ENCODE peak calls at places on chromosome 11, in four cellular contexts. W is colonic mucosa, B is pancreas, D is sigmoid colon. G is an unnamed sample.

GRCh38 chr11:114264381-114264780 is 31.8 kb upstream of the NNMT start:
- DNase-seq in W (no peak), B (no peak), D (no peak), G (no peak)

GRCh38 chr11:94815705-94816344 is 47.7 kb downstream of the AMOTL1 start:
- DNase-seq in W (no peak), B (no peak), D (no peak), G (peak)

GRCh38 chr11:129593098-129593497 is 217.4 kb downstream of the BARX2 start:
- DNase-seq in W (no peak), B (no peak), D (no peak), G (peak)

GRCh38 chr11:91081440-91082088 is 858.7 kb upstream of the CHORDC1 start:
- DNase-seq in W (no peak), B (no peak), D (peak), G (peak)

GRCh38 chr11:13073119-13073981 is 64.2 kb downstream of the RASSF10 start:
- DNase-seq in W (no peak), B (no peak), D (no peak), G (no peak)

GRCh38 chr11:46006418-46007070 is 84.1 kb downstream of the LARGE2 start:
- DNase-seq in W (peak), B (no peak), D (no peak), G (no peak)

GRCh38 chr11:111395081-111395480 is 16.0 kb upstream of the POU2AF1 start:
- DNase-seq in W (no peak), B (no peak), D (no peak), G (peak)

GRCh38 chr11:75239551-75240290 is 853 bp upstream of the TPBGL start:
- DNase-seq in W (no peak), B (peak), D (no peak), G (peak)

GRCh38 chr11:3914807-3915206 is 59.3 kb downstream of the STIM1 start:
- DNase-seq in W (no peak), B (no peak), D (no peak), G (no peak)

GRCh38 chr11:37544491-37544890 is 946.5 kb upstream of the RAG2 start:
- DNase-seq in W (no peak), B (no peak), D (no peak), G (no peak)

GRCh38 chr11:131099746-131100145 is 183.5 kb upstream of the SNX19 start:
- DNase-seq in W (no peak), B (no peak), D (no peak), G (no peak)

GRCh38 chr11:73779084-73779902 is 8.4 kb upstream of the MRPL48 start:
- DNase-seq in W (peak), B (peak), D (peak), G (peak)

GRCh38 chr11:32830413-32830738 is 649 bp downstream of the PRRG4 start:
- DNase-seq in W (peak), B (no peak), D (no peak), G (no peak)

GRCh38 chr11:42043312-42043711 is 583.9 kb upstream of the LRRC4C start:
- DNase-seq in W (no peak), B (no peak), D (no peak), G (no peak)

GRCh38 chr11:10908215-10908990 is 50.5 kb upstream of the ZBED5 start:
- DNase-seq in W (no peak), B (no peak), D (no peak), G (no peak)

GRCh38 chr11:48001438-48002021 is 21.2 kb downstream of the PTPRJ start:
- DNase-seq in W (no peak), B (no peak), D (no peak), G (no peak)

GRCh38 chr11:109421981-109422590 is at the start of gene C11orf87:
- DNase-seq in W (no peak), B (peak), D (no peak), G (peak)

GRCh38 chr11:128757886-128758612 is 64.2 kb downstream of the FLI1 start:
- DNase-seq in W (no peak), B (no peak), D (no peak), G (no peak)

GRCh38 chr11:85955531-85955930 is 100.3 kb downstream of the CCDC83 start:
- DNase-seq in W (no peak), B (no peak), D (no peak), G (no peak)

GRCh38 chr11:61974766-61975631 is 7.6 kb upstream of the FTH1 start:
- DNase-seq in W (peak), B (peak), D (no peak), G (peak)

GRCh38 chr11:67486481-67487195 is 3.8 kb downstream of the AIP start:
- DNase-seq in W (no peak), B (no peak), D (no peak), G (no peak)

GRCh38 chr11:65206901-65207300 is 25.2 kb downstream of the CAPN1 start:
- DNase-seq in W (no peak), B (no peak), D (no peak), G (no peak)

GRCh38 chr11:59787816-59788215 is 22.8 kb downstream of the MRPL16 start:
- DNase-seq in W (no peak), B (no peak), D (no peak), G (no peak)

GRCh38 chr11:99015634-99016454 is 4.9 kb upstream of the CNTN5 start:
- DNase-seq in W (no peak), B (no peak), D (no peak), G (no peak)

GRCh38 chr11:62918531-62918930 is 2.6 kb downstream of the CHRM1 start:
- DNase-seq in W (no peak), B (no peak), D (no peak), G (no peak)

GRCh38 chr11:9525116-9525515 is 48.4 kb upstream of the WEE1 start:
- DNase-seq in W (no peak), B (no peak), D (no peak), G (no peak)

GRCh38 chr11:62547691-62548281 is 1.2 kb upstream of the AHNAK start:
- DNase-seq in W (peak), B (no peak), D (peak), G (no peak)

GRCh38 chr11:107744736-107745135 is 32.9 kb upstream of the SLN start:
- DNase-seq in W (no peak), B (no peak), D (no peak), G (no peak)

GRCh38 chr11:59706518-59707285 is 6.9 kb downstream of the OR10V1 start:
- DNase-seq in W (peak), B (no peak), D (no peak), G (no peak)

GRCh38 chr11:68938816-68939582 is 35.3 kb downstream of the IGHMBP2 start:
- DNase-seq in W (no peak), B (no peak), D (no peak), G (no peak)

GRCh38 chr11:73577496-73577917 is 20.4 kb downstream of the FAM168A start:
- DNase-seq in W (no peak), B (no peak), D (no peak), G (no peak)

GRCh38 chr11:33366918-33367317 is 109.7 kb downstream of the HIPK3 start:
- DNase-seq in W (no peak), B (no peak), D (no peak), G (no peak)

GRCh38 chr11:6431861-6432260 is 8.9 kb downstream of the HPX start:
- DNase-seq in W (no peak), B (no peak), D (no peak), G (no peak)

GRCh38 chr11:74755395-74755995 is 6.8 kb downstream of the RNF169 start:
- DNase-seq in W (no peak), B (no peak), D (no peak), G (peak)

GRCh38 chr11:65417702-65418430 is 4.7 kb upstream of the NEAT1 start:
- DNase-seq in W (no peak), B (peak), D (peak), G (no peak)

GRCh38 chr11:47003180-47003877 is 66.8 kb downstream of the CSTPP1 start:
- DNase-seq in W (no peak), B (no peak), D (no peak), G (no peak)

DNA sequence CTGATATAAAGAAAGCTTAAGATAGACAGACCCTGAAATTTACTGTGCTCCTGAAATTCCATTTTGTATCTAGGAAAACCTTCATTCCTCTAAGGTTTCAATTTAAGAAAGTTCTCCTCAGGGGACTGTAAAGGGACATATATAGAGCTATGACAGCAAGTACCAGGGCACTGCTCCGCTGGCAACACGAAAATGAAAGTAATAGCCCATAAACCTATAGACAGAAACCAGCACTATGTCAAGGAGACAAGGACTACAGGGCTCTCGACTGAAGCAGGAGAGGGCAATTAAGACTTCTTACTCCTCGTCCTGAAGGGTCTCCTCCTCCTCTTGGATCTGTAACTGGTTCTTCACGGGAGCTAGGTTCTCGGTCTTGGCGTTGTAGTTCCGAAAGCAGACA is 6.9 kb downstream of the FEZ1 start:
- DNase-seq in W (no peak), B (no peak), D (no peak), G (no peak)
- H3K27ac ChIP-seq in W (no peak), B (no peak), D (no peak), G (no peak)

GRCh38 chr11:11989774-11990744 is 18.4 kb downstream of the DKK3 start:
- DNase-seq in W (no peak), B (no peak), D (peak), G (peak)

GRCh38 chr11:11985954-11986949 is 22.2 kb downstream of the DKK3 start:
- DNase-seq in W (no peak), B (no peak), D (peak), G (peak)

GRCh38 chr11:11988099-11988651 is 20.3 kb downstream of the DKK3 start:
- DNase-seq in W (no peak), B (no peak), D (peak), G (peak)

GRCh38 chr11:11987503-11988022 is 20.9 kb downstream of the DKK3 start:
- DNase-seq in W (no peak), B (no peak), D (no peak), G (peak)

GRCh38 chr11:11988862-11989261 is 19.6 kb downstream of the DKK3 start:
- DNase-seq in W (no peak), B (no peak), D (no peak), G (peak)
- TF ChIP-seq CTCF in W (no peak), B (no peak), D (no peak), G (peak)

GRCh38 chr11:112881461-112881860 is 79.8 kb upstream of the NCAM1 start:
- DNase-seq in W (peak), B (peak), D (peak), G (peak)

GRCh38 chr11:112880454-112880853 is 80.8 kb upstream of the NCAM1 start:
- DNase-seq in W (no peak), B (no peak), D (no peak), G (no peak)

GRCh38 chr11:112884012-112884767 is 77.0 kb upstream of the NCAM1 start:
- DNase-seq in W (no peak), B (no peak), D (no peak), G (no peak)

GRCh38 chr11:112885744-112886706 is 75.2 kb upstream of the NCAM1 start:
- DNase-seq in W (no peak), B (no peak), D (no peak), G (no peak)

GRCh38 chr11:112882494-112883381 is 78.5 kb upstream of the NCAM1 start:
- DNase-seq in W (no peak), B (no peak), D (no peak), G (no peak)
- H3K27ac ChIP-seq in W (no peak), B (no peak), D (no peak), G (no peak)

GRCh38 chr11:126874831-126875230 is 125.7 kb downstream of the KIRREL3 start:
- DNase-seq in W (no peak), B (no peak), D (no peak), G (peak)
- TF ChIP-seq CTCF in W (no peak), B (no peak), D (no peak), G (peak)

GRCh38 chr11:96189351-96189750 is 153.6 kb downstream of the MAML2 start:
- DNase-seq in W (no peak), B (no peak), D (no peak), G (no peak)

GRCh38 chr11:96186806-96187205 is 156.2 kb downstream of the MAML2 start:
- DNase-seq in W (no peak), B (no peak), D (no peak), G (no peak)

GRCh38 chr11:96191752-96192151 is 151.2 kb downstream of the MAML2 start:
- DNase-seq in W (no peak), B (no peak), D (no peak), G (no peak)

GRCh38 chr11:96187779-96188624 is 155.0 kb downstream of the MAML2 start:
- DNase-seq in W (no peak), B (no peak), D (no peak), G (no peak)

GRCh38 chr11:96188625-96189006 is 154.4 kb downstream of the MAML2 start:
- DNase-seq in W (no peak), B (no peak), D (no peak), G (no peak)
- H3K27ac ChIP-seq in W (peak), B (no peak), D (peak), G (no peak)

GRCh38 chr11:29127456-29127855 is 889.4 kb downstream of the KCNA4 start:
- DNase-seq in W (no peak), B (no peak), D (no peak), G (no peak)

GRCh38 chr11:29125621-29126020 is 891.2 kb downstream of the KCNA4 start:
- DNase-seq in W (no peak), B (no peak), D (no peak), G (no peak)

GRCh38 chr11:29124436-29124835 is 892.4 kb downstream of the KCNA4 start:
- DNase-seq in W (no peak), B (no peak), D (no peak), G (no peak)

GRCh38 chr11:29131055-29131454 is 885.8 kb downstream of the KCNA4 start:
- DNase-seq in W (no peak), B (no peak), D (no peak), G (no peak)

DNA sequence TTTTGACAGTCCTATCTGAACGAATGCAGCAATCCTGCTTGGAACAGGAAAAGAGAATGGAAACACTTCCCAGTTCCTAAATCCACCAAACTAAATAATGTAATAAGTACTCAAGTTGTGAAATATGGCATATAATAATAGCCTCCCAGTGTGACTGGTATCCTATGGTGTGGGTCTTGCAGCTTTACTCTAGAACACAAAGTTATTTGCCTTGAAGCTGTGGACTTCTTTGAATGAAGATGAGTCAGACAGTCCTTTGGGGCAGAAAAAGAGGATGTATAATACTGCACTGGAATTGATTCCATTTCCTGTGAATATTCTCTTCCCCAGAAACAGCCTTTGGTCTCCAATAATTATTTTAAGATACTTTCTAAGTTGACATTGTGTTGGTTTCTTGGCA is 887.0 kb downstream of the KCNA4 start:
- DNase-seq in W (no peak), B (no peak), D (no peak), G (no peak)
- TF ChIP-seq CTCF in W (no peak), B (no peak), D (no peak), G (no peak)

DNA sequence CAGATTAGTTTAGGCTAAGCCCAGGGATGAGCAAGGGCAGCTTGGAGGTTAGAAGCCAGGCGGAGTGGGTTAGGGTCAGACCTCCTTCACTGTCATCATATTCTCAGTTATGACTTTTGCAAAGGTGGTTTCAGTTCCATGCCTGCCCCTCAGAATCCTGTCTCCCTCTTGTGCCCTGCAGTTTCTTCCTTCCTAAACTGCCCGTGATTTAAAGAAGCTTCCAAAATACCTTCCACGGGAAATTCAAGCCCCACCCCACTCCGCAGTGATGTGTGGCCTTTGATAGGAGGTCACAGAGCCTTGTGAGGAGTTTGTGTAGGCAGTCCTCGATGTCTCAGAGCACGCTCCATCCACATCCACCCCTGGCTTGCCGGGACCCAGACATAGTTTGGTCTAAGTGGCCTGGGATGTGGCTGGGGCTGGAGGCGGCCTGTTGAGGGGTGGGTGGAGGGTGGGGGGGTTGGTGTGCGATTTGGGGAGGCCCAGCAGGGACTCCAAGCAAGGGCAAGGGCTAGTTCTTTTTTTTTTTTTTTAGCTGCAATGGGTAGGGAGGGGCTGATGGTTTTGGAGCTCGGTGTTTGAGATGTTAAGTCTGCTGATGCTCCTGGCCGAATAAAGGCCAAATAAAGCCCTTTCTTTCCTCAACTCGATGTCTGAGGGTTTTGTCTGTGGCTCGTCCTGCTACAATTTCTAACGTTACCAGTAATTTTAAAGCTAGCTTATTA is 1.6 kb upstream of the IFITM1 start:
- DNase-seq in W (no peak), B (no peak), D (no peak), G (peak)
- H3K27ac ChIP-seq in W (peak), B (no peak), D (peak), G (no peak)

GRCh38 chr11:134939046-134939445 is 527.0 kb upstream of the B3GAT1 start:
- DNase-seq in W (no peak), B (no peak), D (no peak), G (no peak)

GRCh38 chr11:134938212-134938611 is 526.2 kb upstream of the B3GAT1 start:
- DNase-seq in W (no peak), B (no peak), D (no peak), G (no peak)

GRCh38 chr11:134942633-134943032 is 530.6 kb upstream of the B3GAT1 start:
- DNase-seq in W (no peak), B (no peak), D (no peak), G (no peak)

GRCh38 chr11:134940441-134941125 is 528.5 kb upstream of the B3GAT1 start:
- DNase-seq in W (no peak), B (no peak), D (no peak), G (peak)

DNA sequence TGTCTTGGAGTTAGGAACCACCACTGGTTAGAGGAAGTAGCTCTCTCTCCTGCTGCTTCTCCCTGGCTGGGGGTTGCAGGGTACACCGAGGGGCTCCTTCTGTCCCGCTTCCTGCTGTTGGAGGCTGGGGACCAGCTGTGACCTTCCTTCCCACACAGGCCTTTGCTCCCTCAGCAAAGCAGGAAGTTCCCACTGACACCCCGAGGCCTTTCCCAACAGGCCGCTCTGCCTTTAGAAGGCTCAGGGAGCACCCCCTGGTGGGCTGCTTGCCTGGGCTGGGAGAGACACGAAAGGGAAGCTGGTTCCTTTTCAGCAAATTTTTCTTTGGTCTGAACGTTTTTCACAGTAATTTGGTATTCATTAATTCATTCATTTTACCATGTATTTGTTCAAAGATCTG is 527.9 kb upstream of the B3GAT1 start:
- DNase-seq in W (no peak), B (no peak), D (no peak), G (peak)
- TF ChIP-seq CTCF in W (no peak), B (no peak), D (no peak), G (peak)

GRCh38 chr11:119091966-119092879 is 7.5 kb downstream of the HMBS start:
- DNase-seq in W (no peak), B (no peak), D (no peak), G (no peak)
- H3K27ac ChIP-seq in W (no peak), B (no peak), D (peak), G (no peak)

GRCh38 chr11:15901046-15901445 is 455.3 kb downstream of the SOX6 start:
- DNase-seq in W (no peak), B (no peak), D (no peak), G (peak)
- TF ChIP-seq CTCF in W (no peak), B (no peak), D (no peak), G (peak)